ENCODE peak calls at places on chromosomes 6 and 20, in six cellular contexts. G is fibroblast of pulmonary artery; N is activated T-cell treated with anti-CD3 and anti-CD28 coated beads, Interleukin-2, amount 50 U/mL, for 48 hours; F is activated gamma-delta T cell treated with anti-CD3 and anti-CD28 coated beads, Interleukin-2, amount 50 U/mL, for 16 hours; R is HT-29; T is EL. Y is an unnamed sample.

GRCh38 chr6:47047479-47048411 is 5.6 kb upstream of the ADGRF1 start:
- DNase-seq in R (peak), F (no peak), G (peak), N (peak), T (peak), Y (peak)

GRCh38 chr6:21176197-21176596 is 417.4 kb upstream of the SOX4 start:
- DNase-seq in F (no peak), R (no peak), N (no peak), G (no peak), T (no peak), Y (no peak)

GRCh38 chr20:48948612-48949011 is 27.1 kb downstream of the ARFGEF2 start:
- DNase-seq in R (no peak), F (no peak), G (no peak), T (no peak), N (no peak), Y (no peak)

GRCh38 chr6:167647333-167647732 is 179.4 kb upstream of the AFDN start:
- DNase-seq in F (no peak), G (peak), N (no peak), T (no peak), R (no peak), Y (no peak)

GRCh38 chr6:104973404-104973803 is 16.5 kb downstream of the LIN28B start:
- DNase-seq in R (no peak), G (no peak), F (no peak), T (no peak), N (no peak), Y (no peak)

GRCh38 chr6:136771306-136771705 is 21.0 kb downstream of the MAP3K5 start:
- DNase-seq in R (no peak), F (no peak), N (no peak), G (no peak), T (no peak), Y (no peak)

GRCh38 chr20:8639112-8639778 is 429.6 kb upstream of the PLCB4 start:
- DNase-seq in G (no peak), R (no peak), T (no peak), N (no peak), F (no peak), Y (no peak)

GRCh38 chr6:5764401-5764955 is 242.2 kb downstream of the NRN1 start:
- DNase-seq in G (no peak), F (no peak), R (no peak), N (no peak), T (no peak), Y (peak)

GRCh38 chr6:70369332-70369950 is 43.9 kb upstream of the FAM135A start:
- DNase-seq in G (peak), T (peak), N (peak), R (peak), F (peak), Y (peak)